ENCODE peak calls at places on chromosome 12, in seven cellular contexts. One of them, this sample, is unnamed.
A peak's percentile ranks its signal among the peaks of the same experiment; 100 is the strongest.

GRCh38 chr12:10829994-10830393 is 3.8 kb upstream of the TAS2R10 start:
- DNase-seq in T-cell: no peak
- DNase-seq in activated CD4-positive, alpha-beta T cell treated with anti-CD3 and anti-CD28 coated beads, Interleukin-2, amount 10 ng/mL, durations not matched to agents 7 days and 5 days: no peak
- DNase-seq in activated CD8-positive, alpha-beta memory T cell treated with anti-CD3 and anti-CD28 coated beads, Interleukin-2, amount 50 U/mL, for 4 hours: no peak
- DNase-seq in gastrocnemius medialis: no peak
- DNase-seq in NCI-H2029: no peak
- DNase-seq in substantia nigra: no peak
- DNase-seq in this sample: no peak

GRCh38 chr12:16608346-16608745 is 2.4 kb upstream of the LMO3 start:
- DNase-seq in T-cell: no peak
- DNase-seq in activated CD4-positive, alpha-beta T cell treated with anti-CD3 and anti-CD28 coated beads, Interleukin-2, amount 10 ng/mL, durations not matched to agents 7 days and 5 days: no peak
- DNase-seq in activated CD8-positive, alpha-beta memory T cell treated with anti-CD3 and anti-CD28 coated beads, Interleukin-2, amount 50 U/mL, for 4 hours: no peak
- DNase-seq in gastrocnemius medialis: no peak
- DNase-seq in NCI-H2029: no peak
- DNase-seq in substantia nigra: no peak
- DNase-seq in this sample: no peak

GRCh38 chr12:132523576-132524331 is 33.8 kb downstream of the FBRSL1 start:
- DNase-seq in T-cell: peak; percentile 40
- DNase-seq in activated CD4-positive, alpha-beta T cell treated with anti-CD3 and anti-CD28 coated beads, Interleukin-2, amount 10 ng/mL, durations not matched to agents 7 days and 5 days: peak; percentile 78
- DNase-seq in activated CD8-positive, alpha-beta memory T cell treated with anti-CD3 and anti-CD28 coated beads, Interleukin-2, amount 50 U/mL, for 4 hours: peak; percentile 79
- DNase-seq in gastrocnemius medialis: peak; percentile 16
- DNase-seq in NCI-H2029: peak; percentile 13
- DNase-seq in substantia nigra: peak; percentile 73
- DNase-seq in this sample: no peak

GRCh38 chr12:10235761-10236631 is 23.3 kb downstream of the GABARAPL1 start:
- DNase-seq in T-cell: no peak
- DNase-seq in activated CD4-positive, alpha-beta T cell treated with anti-CD3 and anti-CD28 coated beads, Interleukin-2, amount 10 ng/mL, durations not matched to agents 7 days and 5 days: peak; percentile 29
- DNase-seq in activated CD8-positive, alpha-beta memory T cell treated with anti-CD3 and anti-CD28 coated beads, Interleukin-2, amount 50 U/mL, for 4 hours: peak; percentile 61
- DNase-seq in gastrocnemius medialis: no peak
- DNase-seq in NCI-H2029: peak; percentile 34
- DNase-seq in substantia nigra: no peak
- DNase-seq in this sample: no peak

GRCh38 chr12:116529048-116529447 is 30.1 kb upstream of the MAP1LC3B2 start:
- DNase-seq in T-cell: no peak
- DNase-seq in activated CD4-positive, alpha-beta T cell treated with anti-CD3 and anti-CD28 coated beads, Interleukin-2, amount 10 ng/mL, durations not matched to agents 7 days and 5 days: no peak
- DNase-seq in activated CD8-positive, alpha-beta memory T cell treated with anti-CD3 and anti-CD28 coated beads, Interleukin-2, amount 50 U/mL, for 4 hours: no peak
- DNase-seq in gastrocnemius medialis: no peak
- DNase-seq in NCI-H2029: peak; percentile 60
- DNase-seq in substantia nigra: no peak
- DNase-seq in this sample: no peak

GRCh38 chr12:97758102-97758501 is 295.5 kb downstream of the RMST start:
- DNase-seq in T-cell: no peak
- DNase-seq in activated CD4-positive, alpha-beta T cell treated with anti-CD3 and anti-CD28 coated beads, Interleukin-2, amount 10 ng/mL, durations not matched to agents 7 days and 5 days: no peak
- DNase-seq in activated CD8-positive, alpha-beta memory T cell treated with anti-CD3 and anti-CD28 coated beads, Interleukin-2, amount 50 U/mL, for 4 hours: no peak
- DNase-seq in gastrocnemius medialis: no peak
- DNase-seq in NCI-H2029: no peak
- DNase-seq in substantia nigra: no peak
- DNase-seq in this sample: no peak

GRCh38 chr12:12877789-12878455 is 13.4 kb upstream of the GPRC5A start:
- DNase-seq in T-cell: no peak
- DNase-seq in activated CD4-positive, alpha-beta T cell treated with anti-CD3 and anti-CD28 coated beads, Interleukin-2, amount 10 ng/mL, durations not matched to agents 7 days and 5 days: no peak
- DNase-seq in activated CD8-positive, alpha-beta memory T cell treated with anti-CD3 and anti-CD28 coated beads, Interleukin-2, amount 50 U/mL, for 4 hours: no peak
- DNase-seq in gastrocnemius medialis: no peak
- DNase-seq in NCI-H2029: no peak
- DNase-seq in substantia nigra: no peak
- DNase-seq in this sample: no peak

GRCh38 chr12:109757671-109758265 is 44.1 kb downstream of the FAM222A start:
- DNase-seq in T-cell: no peak
- DNase-seq in activated CD4-positive, alpha-beta T cell treated with anti-CD3 and anti-CD28 coated beads, Interleukin-2, amount 10 ng/mL, durations not matched to agents 7 days and 5 days: no peak
- DNase-seq in activated CD8-positive, alpha-beta memory T cell treated with anti-CD3 and anti-CD28 coated beads, Interleukin-2, amount 50 U/mL, for 4 hours: peak; percentile 1
- DNase-seq in gastrocnemius medialis: no peak
- DNase-seq in NCI-H2029: no peak
- DNase-seq in substantia nigra: no peak
- DNase-seq in this sample: peak; percentile 17

GRCh38 chr12:123393747-123394146 is 9.8 kb downstream of the KMT5A start:
- DNase-seq in T-cell: no peak
- DNase-seq in activated CD4-positive, alpha-beta T cell treated with anti-CD3 and anti-CD28 coated beads, Interleukin-2, amount 10 ng/mL, durations not matched to agents 7 days and 5 days: no peak
- DNase-seq in activated CD8-positive, alpha-beta memory T cell treated with anti-CD3 and anti-CD28 coated beads, Interleukin-2, amount 50 U/mL, for 4 hours: no peak
- DNase-seq in gastrocnemius medialis: no peak
- DNase-seq in NCI-H2029: no peak
- DNase-seq in substantia nigra: no peak
- DNase-seq in this sample: no peak

GRCh38 chr12:15276088-15276698 is 46.1 kb upstream of the PTPRO start:
- DNase-seq in T-cell: no peak
- DNase-seq in activated CD4-positive, alpha-beta T cell treated with anti-CD3 and anti-CD28 coated beads, Interleukin-2, amount 10 ng/mL, durations not matched to agents 7 days and 5 days: peak; percentile 15
- DNase-seq in activated CD8-positive, alpha-beta memory T cell treated with anti-CD3 and anti-CD28 coated beads, Interleukin-2, amount 50 U/mL, for 4 hours: no peak
- DNase-seq in gastrocnemius medialis: no peak
- DNase-seq in NCI-H2029: peak; percentile 15
- DNase-seq in substantia nigra: no peak
- DNase-seq in this sample: no peak

GRCh38 chr12:112762753-112763152 is 28.8 kb upstream of the RPH3A start:
- DNase-seq in T-cell: no peak
- DNase-seq in activated CD4-positive, alpha-beta T cell treated with anti-CD3 and anti-CD28 coated beads, Interleukin-2, amount 10 ng/mL, durations not matched to agents 7 days and 5 days: no peak
- DNase-seq in activated CD8-positive, alpha-beta memory T cell treated with anti-CD3 and anti-CD28 coated beads, Interleukin-2, amount 50 U/mL, for 4 hours: no peak
- DNase-seq in gastrocnemius medialis: no peak
- DNase-seq in NCI-H2029: no peak
- DNase-seq in substantia nigra: no peak
- DNase-seq in this sample: no peak

GRCh38 chr12:107645630-107646333 is 39.8 kb upstream of the PWP1 start:
- DNase-seq in T-cell: no peak
- DNase-seq in activated CD4-positive, alpha-beta T cell treated with anti-CD3 and anti-CD28 coated beads, Interleukin-2, amount 10 ng/mL, durations not matched to agents 7 days and 5 days: no peak
- DNase-seq in activated CD8-positive, alpha-beta memory T cell treated with anti-CD3 and anti-CD28 coated beads, Interleukin-2, amount 50 U/mL, for 4 hours: no peak
- DNase-seq in gastrocnemius medialis: no peak
- DNase-seq in NCI-H2029: no peak
- DNase-seq in substantia nigra: no peak
- DNase-seq in this sample: no peak

GRCh38 chr12:538731-539539 is 79.2 kb downstream of the B4GALNT3 start:
- DNase-seq in T-cell: peak; percentile 51
- DNase-seq in activated CD4-positive, alpha-beta T cell treated with anti-CD3 and anti-CD28 coated beads, Interleukin-2, amount 10 ng/mL, durations not matched to agents 7 days and 5 days: peak; percentile 80
- DNase-seq in activated CD8-positive, alpha-beta memory T cell treated with anti-CD3 and anti-CD28 coated beads, Interleukin-2, amount 50 U/mL, for 4 hours: peak; percentile 49
- DNase-seq in gastrocnemius medialis: no peak
- DNase-seq in NCI-H2029: peak; percentile 87
- DNase-seq in substantia nigra: peak; percentile 18
- DNase-seq in this sample: no peak

GRCh38 chr12:130879212-130879686 is 7.4 kb downstream of the RAN start:
- DNase-seq in T-cell: no peak
- DNase-seq in activated CD4-positive, alpha-beta T cell treated with anti-CD3 and anti-CD28 coated beads, Interleukin-2, amount 10 ng/mL, durations not matched to agents 7 days and 5 days: no peak
- DNase-seq in activated CD8-positive, alpha-beta memory T cell treated with anti-CD3 and anti-CD28 coated beads, Interleukin-2, amount 50 U/mL, for 4 hours: no peak
- DNase-seq in gastrocnemius medialis: no peak
- DNase-seq in NCI-H2029: no peak
- DNase-seq in substantia nigra: no peak
- DNase-seq in this sample: no peak

GRCh38 chr12:58917699-58918334 is 2.5 kb downstream of the LRIG3 start:
- DNase-seq in T-cell: no peak
- DNase-seq in activated CD4-positive, alpha-beta T cell treated with anti-CD3 and anti-CD28 coated beads, Interleukin-2, amount 10 ng/mL, durations not matched to agents 7 days and 5 days: no peak
- DNase-seq in activated CD8-positive, alpha-beta memory T cell treated with anti-CD3 and anti-CD28 coated beads, Interleukin-2, amount 50 U/mL, for 4 hours: no peak
- DNase-seq in gastrocnemius medialis: no peak
- DNase-seq in NCI-H2029: no peak
- DNase-seq in substantia nigra: no peak
- DNase-seq in this sample: no peak

GRCh38 chr12:107092669-107093546 is 441 bp downstream of the CRY1 start:
- DNase-seq in T-cell: peak; percentile 50
- DNase-seq in activated CD4-positive, alpha-beta T cell treated with anti-CD3 and anti-CD28 coated beads, Interleukin-2, amount 10 ng/mL, durations not matched to agents 7 days and 5 days: peak; percentile 70
- DNase-seq in activated CD8-positive, alpha-beta memory T cell treated with anti-CD3 and anti-CD28 coated beads, Interleukin-2, amount 50 U/mL, for 4 hours: peak; percentile 78
- DNase-seq in gastrocnemius medialis: peak; percentile 21
- DNase-seq in NCI-H2029: peak; percentile 27
- DNase-seq in substantia nigra: no peak
- DNase-seq in this sample: no peak

GRCh38 chr12:117854339-117855012 is 114.3 kb downstream of the KSR2 start:
- DNase-seq in T-cell: no peak
- DNase-seq in activated CD4-positive, alpha-beta T cell treated with anti-CD3 and anti-CD28 coated beads, Interleukin-2, amount 10 ng/mL, durations not matched to agents 7 days and 5 days: peak; percentile 60
- DNase-seq in activated CD8-positive, alpha-beta memory T cell treated with anti-CD3 and anti-CD28 coated beads, Interleukin-2, amount 50 U/mL, for 4 hours: peak; percentile 19
- DNase-seq in gastrocnemius medialis: no peak
- DNase-seq in NCI-H2029: peak; percentile 66
- DNase-seq in substantia nigra: peak; percentile 2
- DNase-seq in this sample: no peak

GRCh38 chr12:29754235-29755189 is 29.2 kb downstream of the TMTC1 start:
- DNase-seq in T-cell: no peak
- DNase-seq in activated CD4-positive, alpha-beta T cell treated with anti-CD3 and anti-CD28 coated beads, Interleukin-2, amount 10 ng/mL, durations not matched to agents 7 days and 5 days: no peak
- DNase-seq in activated CD8-positive, alpha-beta memory T cell treated with anti-CD3 and anti-CD28 coated beads, Interleukin-2, amount 50 U/mL, for 4 hours: no peak
- DNase-seq in gastrocnemius medialis: no peak
- DNase-seq in NCI-H2029: no peak
- DNase-seq in substantia nigra: no peak
- DNase-seq in this sample: no peak

GRCh38 chr12:73308079-73308478 is 1035.9 kb downstream of the TRHDE start:
- DNase-seq in T-cell: no peak
- DNase-seq in activated CD4-positive, alpha-beta T cell treated with anti-CD3 and anti-CD28 coated beads, Interleukin-2, amount 10 ng/mL, durations not matched to agents 7 days and 5 days: no peak
- DNase-seq in activated CD8-positive, alpha-beta memory T cell treated with anti-CD3 and anti-CD28 coated beads, Interleukin-2, amount 50 U/mL, for 4 hours: no peak
- DNase-seq in gastrocnemius medialis: no peak
- DNase-seq in NCI-H2029: no peak
- DNase-seq in substantia nigra: no peak
- DNase-seq in this sample: no peak

GRCh38 chr12:47509398-47509851 is 196.4 kb downstream of the RPAP3 start:
- DNase-seq in T-cell: no peak
- DNase-seq in activated CD4-positive, alpha-beta T cell treated with anti-CD3 and anti-CD28 coated beads, Interleukin-2, amount 10 ng/mL, durations not matched to agents 7 days and 5 days: no peak
- DNase-seq in activated CD8-positive, alpha-beta memory T cell treated with anti-CD3 and anti-CD28 coated beads, Interleukin-2, amount 50 U/mL, for 4 hours: no peak
- DNase-seq in gastrocnemius medialis: no peak
- DNase-seq in NCI-H2029: no peak
- DNase-seq in substantia nigra: no peak
- DNase-seq in this sample: no peak

GRCh38 chr12:857611-858010 is 91.9 kb downstream of the RAD52 start:
- DNase-seq in T-cell: no peak
- DNase-seq in activated CD4-positive, alpha-beta T cell treated with anti-CD3 and anti-CD28 coated beads, Interleukin-2, amount 10 ng/mL, durations not matched to agents 7 days and 5 days: no peak
- DNase-seq in activated CD8-positive, alpha-beta memory T cell treated with anti-CD3 and anti-CD28 coated beads, Interleukin-2, amount 50 U/mL, for 4 hours: no peak
- DNase-seq in gastrocnemius medialis: peak; percentile 73
- DNase-seq in NCI-H2029: no peak
- DNase-seq in substantia nigra: no peak
- DNase-seq in this sample: peak; percentile 78

GRCh38 chr12:126899926-126900792 is 1366.8 kb upstream of the TMEM132C start:
- DNase-seq in T-cell: no peak
- DNase-seq in activated CD4-positive, alpha-beta T cell treated with anti-CD3 and anti-CD28 coated beads, Interleukin-2, amount 10 ng/mL, durations not matched to agents 7 days and 5 days: no peak
- DNase-seq in activated CD8-positive, alpha-beta memory T cell treated with anti-CD3 and anti-CD28 coated beads, Interleukin-2, amount 50 U/mL, for 4 hours: no peak
- DNase-seq in gastrocnemius medialis: no peak
- DNase-seq in NCI-H2029: no peak
- DNase-seq in substantia nigra: no peak
- DNase-seq in this sample: no peak

GRCh38 chr12:5023842-5024241 is 19.8 kb upstream of the KCNA5 start:
- DNase-seq in T-cell: no peak
- DNase-seq in activated CD4-positive, alpha-beta T cell treated with anti-CD3 and anti-CD28 coated beads, Interleukin-2, amount 10 ng/mL, durations not matched to agents 7 days and 5 days: no peak
- DNase-seq in activated CD8-positive, alpha-beta memory T cell treated with anti-CD3 and anti-CD28 coated beads, Interleukin-2, amount 50 U/mL, for 4 hours: no peak
- DNase-seq in gastrocnemius medialis: no peak
- DNase-seq in NCI-H2029: no peak
- DNase-seq in substantia nigra: no peak
- DNase-seq in this sample: no peak

GRCh38 chr12:66693901-66694513 is 15.1 kb upstream of the GRIP1 start:
- DNase-seq in T-cell: no peak
- DNase-seq in activated CD4-positive, alpha-beta T cell treated with anti-CD3 and anti-CD28 coated beads, Interleukin-2, amount 10 ng/mL, durations not matched to agents 7 days and 5 days: peak; percentile 61
- DNase-seq in activated CD8-positive, alpha-beta memory T cell treated with anti-CD3 and anti-CD28 coated beads, Interleukin-2, amount 50 U/mL, for 4 hours: no peak
- DNase-seq in gastrocnemius medialis: no peak
- DNase-seq in NCI-H2029: peak; percentile 64
- DNase-seq in substantia nigra: no peak
- DNase-seq in this sample: no peak

GRCh38 chr12:123995023-123995422 is 22.0 kb downstream of the ZNF664 start:
- DNase-seq in T-cell: no peak
- DNase-seq in activated CD4-positive, alpha-beta T cell treated with anti-CD3 and anti-CD28 coated beads, Interleukin-2, amount 10 ng/mL, durations not matched to agents 7 days and 5 days: no peak
- DNase-seq in activated CD8-positive, alpha-beta memory T cell treated with anti-CD3 and anti-CD28 coated beads, Interleukin-2, amount 50 U/mL, for 4 hours: no peak
- DNase-seq in gastrocnemius medialis: no peak
- DNase-seq in NCI-H2029: no peak
- DNase-seq in substantia nigra: no peak
- DNase-seq in this sample: no peak

GRCh38 chr12:89163918-89164317 is 188.4 kb downstream of the DUSP6 start:
- DNase-seq in T-cell: no peak
- DNase-seq in activated CD4-positive, alpha-beta T cell treated with anti-CD3 and anti-CD28 coated beads, Interleukin-2, amount 10 ng/mL, durations not matched to agents 7 days and 5 days: no peak
- DNase-seq in activated CD8-positive, alpha-beta memory T cell treated with anti-CD3 and anti-CD28 coated beads, Interleukin-2, amount 50 U/mL, for 4 hours: no peak
- DNase-seq in gastrocnemius medialis: no peak
- DNase-seq in NCI-H2029: no peak
- DNase-seq in substantia nigra: no peak
- DNase-seq in this sample: no peak

GRCh38 chr12:34303091-34303870 is 281.0 kb downstream of the ALG10 start:
- DNase-seq in T-cell: no peak
- DNase-seq in activated CD4-positive, alpha-beta T cell treated with anti-CD3 and anti-CD28 coated beads, Interleukin-2, amount 10 ng/mL, durations not matched to agents 7 days and 5 days: no peak
- DNase-seq in activated CD8-positive, alpha-beta memory T cell treated with anti-CD3 and anti-CD28 coated beads, Interleukin-2, amount 50 U/mL, for 4 hours: no peak
- DNase-seq in gastrocnemius medialis: no peak
- DNase-seq in NCI-H2029: no peak
- DNase-seq in substantia nigra: no peak
- DNase-seq in this sample: no peak

GRCh38 chr12:121283388-121283787 is 13.1 kb downstream of the CAMKK2 start:
- DNase-seq in T-cell: no peak
- DNase-seq in activated CD4-positive, alpha-beta T cell treated with anti-CD3 and anti-CD28 coated beads, Interleukin-2, amount 10 ng/mL, durations not matched to agents 7 days and 5 days: no peak
- DNase-seq in activated CD8-positive, alpha-beta memory T cell treated with anti-CD3 and anti-CD28 coated beads, Interleukin-2, amount 50 U/mL, for 4 hours: no peak
- DNase-seq in gastrocnemius medialis: no peak
- DNase-seq in NCI-H2029: no peak
- DNase-seq in substantia nigra: no peak
- DNase-seq in this sample: no peak

GRCh38 chr12:93766802-93767523 is 89.8 kb downstream of the CRADD start:
- DNase-seq in T-cell: no peak
- DNase-seq in activated CD4-positive, alpha-beta T cell treated with anti-CD3 and anti-CD28 coated beads, Interleukin-2, amount 10 ng/mL, durations not matched to agents 7 days and 5 days: peak; percentile 70
- DNase-seq in activated CD8-positive, alpha-beta memory T cell treated with anti-CD3 and anti-CD28 coated beads, Interleukin-2, amount 50 U/mL, for 4 hours: peak; percentile 19
- DNase-seq in gastrocnemius medialis: peak; percentile 23
- DNase-seq in NCI-H2029: peak; percentile 13
- DNase-seq in substantia nigra: no peak
- DNase-seq in this sample: no peak

GRCh38 chr12:75666126-75666979 is 154.9 kb upstream of the KRR1 start:
- DNase-seq in T-cell: no peak
- DNase-seq in activated CD4-positive, alpha-beta T cell treated with anti-CD3 and anti-CD28 coated beads, Interleukin-2, amount 10 ng/mL, durations not matched to agents 7 days and 5 days: no peak
- DNase-seq in activated CD8-positive, alpha-beta memory T cell treated with anti-CD3 and anti-CD28 coated beads, Interleukin-2, amount 50 U/mL, for 4 hours: no peak
- DNase-seq in gastrocnemius medialis: no peak
- DNase-seq in NCI-H2029: no peak
- DNase-seq in substantia nigra: no peak
- DNase-seq in this sample: no peak

GRCh38 chr12:88753074-88753473 is 172.8 kb upstream of the KITLG start:
- DNase-seq in T-cell: no peak
- DNase-seq in activated CD4-positive, alpha-beta T cell treated with anti-CD3 and anti-CD28 coated beads, Interleukin-2, amount 10 ng/mL, durations not matched to agents 7 days and 5 days: no peak
- DNase-seq in activated CD8-positive, alpha-beta memory T cell treated with anti-CD3 and anti-CD28 coated beads, Interleukin-2, amount 50 U/mL, for 4 hours: no peak
- DNase-seq in gastrocnemius medialis: no peak
- DNase-seq in NCI-H2029: no peak
- DNase-seq in substantia nigra: no peak
- DNase-seq in this sample: no peak

GRCh38 chr12:57765003-57765697 is 1.7 kb downstream of the CYP27B1 start:
- DNase-seq in T-cell: no peak
- DNase-seq in activated CD4-positive, alpha-beta T cell treated with anti-CD3 and anti-CD28 coated beads, Interleukin-2, amount 10 ng/mL, durations not matched to agents 7 days and 5 days: peak; percentile 49
- DNase-seq in activated CD8-positive, alpha-beta memory T cell treated with anti-CD3 and anti-CD28 coated beads, Interleukin-2, amount 50 U/mL, for 4 hours: peak; percentile 67
- DNase-seq in gastrocnemius medialis: no peak
- DNase-seq in NCI-H2029: no peak
- DNase-seq in substantia nigra: no peak
- DNase-seq in this sample: peak; percentile 67

GRCh38 chr12:81245458-81245857 is 167.6 kb downstream of the ACSS3 start:
- DNase-seq in T-cell: no peak
- DNase-seq in activated CD4-positive, alpha-beta T cell treated with anti-CD3 and anti-CD28 coated beads, Interleukin-2, amount 10 ng/mL, durations not matched to agents 7 days and 5 days: no peak
- DNase-seq in activated CD8-positive, alpha-beta memory T cell treated with anti-CD3 and anti-CD28 coated beads, Interleukin-2, amount 50 U/mL, for 4 hours: no peak
- DNase-seq in gastrocnemius medialis: no peak
- DNase-seq in NCI-H2029: no peak
- DNase-seq in substantia nigra: no peak
- DNase-seq in this sample: no peak

GRCh38 chr12:49032679-49033447 is 14.3 kb upstream of the PRKAG1 start:
- DNase-seq in T-cell: no peak
- DNase-seq in activated CD4-positive, alpha-beta T cell treated with anti-CD3 and anti-CD28 coated beads, Interleukin-2, amount 10 ng/mL, durations not matched to agents 7 days and 5 days: no peak
- DNase-seq in activated CD8-positive, alpha-beta memory T cell treated with anti-CD3 and anti-CD28 coated beads, Interleukin-2, amount 50 U/mL, for 4 hours: no peak
- DNase-seq in gastrocnemius medialis: no peak
- DNase-seq in NCI-H2029: no peak
- DNase-seq in substantia nigra: no peak
- DNase-seq in this sample: no peak

GRCh38 chr12:111248981-111249380 is 119.9 kb downstream of the PHETA1 start:
- DNase-seq in T-cell: no peak
- DNase-seq in activated CD4-positive, alpha-beta T cell treated with anti-CD3 and anti-CD28 coated beads, Interleukin-2, amount 10 ng/mL, durations not matched to agents 7 days and 5 days: no peak
- DNase-seq in activated CD8-positive, alpha-beta memory T cell treated with anti-CD3 and anti-CD28 coated beads, Interleukin-2, amount 50 U/mL, for 4 hours: no peak
- DNase-seq in gastrocnemius medialis: no peak
- DNase-seq in NCI-H2029: no peak
- DNase-seq in substantia nigra: no peak
- DNase-seq in this sample: no peak

GRCh38 chr12:106978035-106978800 is 8.7 kb downstream of the MTERF2 start:
- DNase-seq in T-cell: no peak
- DNase-seq in activated CD4-positive, alpha-beta T cell treated with anti-CD3 and anti-CD28 coated beads, Interleukin-2, amount 10 ng/mL, durations not matched to agents 7 days and 5 days: no peak
- DNase-seq in activated CD8-positive, alpha-beta memory T cell treated with anti-CD3 and anti-CD28 coated beads, Interleukin-2, amount 50 U/mL, for 4 hours: no peak
- DNase-seq in gastrocnemius medialis: no peak
- DNase-seq in NCI-H2029: peak; percentile 19
- DNase-seq in substantia nigra: peak; percentile 20
- DNase-seq in this sample: no peak

GRCh38 chr12:24854908-24855307 is 94.0 kb downstream of the BCAT1 start:
- DNase-seq in T-cell: no peak
- DNase-seq in activated CD4-positive, alpha-beta T cell treated with anti-CD3 and anti-CD28 coated beads, Interleukin-2, amount 10 ng/mL, durations not matched to agents 7 days and 5 days: no peak
- DNase-seq in activated CD8-positive, alpha-beta memory T cell treated with anti-CD3 and anti-CD28 coated beads, Interleukin-2, amount 50 U/mL, for 4 hours: no peak
- DNase-seq in gastrocnemius medialis: no peak
- DNase-seq in NCI-H2029: no peak
- DNase-seq in substantia nigra: no peak
- DNase-seq in this sample: no peak